ENCODE peak calls at places on chromosomes 1 and 21, in six cellular contexts. F, N, T, J, H and R are unnamed samples.

GRCh38 chr21:46117586-46118304 is 19.8 kb downstream of the COL6A2 start:
- DNase-seq in F (no peak), N (no peak), T (no peak), J (peak), H (no peak), R (no peak)

GRCh38 chr1:81237531-81238528 is 562.9 kb upstream of the ADGRL2 start:
- DNase-seq in F (no peak), N (no peak), T (no peak), J (no peak), H (no peak), R (no peak)

GRCh38 chr21:36425286-36425685 is 40.1 kb downstream of the CHAF1B start:
- DNase-seq in F (no peak), N (no peak), T (no peak), J (no peak), H (no peak), R (peak)

GRCh38 chr1:37410080-37410479 is 64.3 kb upstream of the ZC3H12A start:
- DNase-seq in F (no peak), N (peak), T (no peak), J (no peak), H (no peak), R (peak)

GRCh38 chr1:30197959-30198760 is 525.2 kb downstream of the MATN1 start:
- DNase-seq in F (no peak), N (no peak), T (no peak), J (no peak), H (no peak), R (no peak)

GRCh38 chr21:36350282-36350910 is 30.4 kb downstream of the MORC3 start:
- DNase-seq in F (no peak), N (no peak), T (no peak), J (no peak), H (no peak), R (peak)

GRCh38 chr1:90393025-90393424 is 324.1 kb downstream of the BARHL2 start:
- DNase-seq in F (no peak), N (no peak), T (no peak), J (no peak), H (no peak), R (peak)

GRCh38 chr1:58745086-58745485 is 38.8 kb downstream of the JUN start:
- DNase-seq in F (no peak), N (no peak), T (no peak), J (no peak), H (no peak), R (no peak)

GRCh38 chr1:47184090-47184735 is 5.6 kb downstream of the PDZK1IP1 start:
- DNase-seq in F (no peak), N (no peak), T (no peak), J (no peak), H (no peak), R (peak)

GRCh38 chr1:200306954-200307754 is 102.7 kb downstream of the ZNF281 start:
- DNase-seq in F (peak), N (peak), T (peak), J (no peak), H (no peak), R (peak)

GRCh38 chr1:37255111-37255795 is 219.1 kb upstream of the ZC3H12A start:
- DNase-seq in F (peak), N (peak), T (peak), J (no peak), H (peak), R (no peak)

GRCh38 chr21:42248783-42249597 is 30.1 kb downstream of the ABCG1 start:
- DNase-seq in F (no peak), N (no peak), T (no peak), J (no peak), H (no peak), R (no peak)

GRCh38 chr1:224528900-224529299 is 87.2 kb upstream of the CNIH3 start:
- DNase-seq in F (no peak), N (no peak), T (no peak), J (no peak), H (no peak), R (peak)

GRCh38 chr1:37038079-37038702 is 3.9 kb upstream of the GRIK3 start:
- DNase-seq in F (peak), N (no peak), T (peak), J (no peak), H (peak), R (no peak)

GRCh38 chr21:45590726-45591618 is 48.7 kb upstream of the SLC19A1 start:
- DNase-seq in F (no peak), N (peak), T (no peak), J (peak), H (no peak), R (no peak)

GRCh38 chr1:202189919-202190715 is 3.5 kb upstream of the LGR6 start:
- DNase-seq in F (no peak), N (no peak), T (no peak), J (no peak), H (no peak), R (peak)

GRCh38 chr1:24536391-24536840 is 19.5 kb upstream of the NCMAP start:
- DNase-seq in F (no peak), N (peak), T (no peak), J (no peak), H (peak), R (peak)

GRCh38 chr1:18557621-18558465 is 72.8 kb upstream of the PAX7 start:
- DNase-seq in F (no peak), N (peak), T (no peak), J (no peak), H (peak), R (peak)

GRCh38 chr1:97200627-97201026 is 479.0 kb downstream of the PTBP2 start:
- DNase-seq in F (no peak), N (no peak), T (no peak), J (no peak), H (no peak), R (no peak)

GRCh38 chr1:13550663-13551062 is 33.0 kb upstream of the PDPN start:
- DNase-seq in F (no peak), N (no peak), T (no peak), J (no peak), H (no peak), R (no peak)

GRCh38 chr1:160400646-160401486 is 502 bp downstream of the VANGL2 start:
- DNase-seq in F (no peak), N (no peak), T (peak), J (no peak), H (no peak), R (no peak)

GRCh38 chr1:8465692-8466091 is 147.8 kb downstream of the SLC45A1 start:
- DNase-seq in F (no peak), N (no peak), T (no peak), J (no peak), H (no peak), R (no peak)

GRCh38 chr1:155463865-155464264 is 98.7 kb downstream of the ASH1L start:
- DNase-seq in F (no peak), N (no peak), T (no peak), J (no peak), H (no peak), R (peak)

GRCh38 chr1:183604048-183604808 is 14.0 kb upstream of the NCF2 start:
- DNase-seq in F (no peak), N (no peak), T (no peak), J (no peak), H (no peak), R (peak)

GRCh38 chr1:161886589-161886988 is 120.5 kb downstream of the ATF6 start:
- DNase-seq in F (no peak), N (no peak), T (no peak), J (no peak), H (no peak), R (no peak)